ENCODE peak calls at places on chromosome 6, in nine cellular contexts. I, Z, U, Q, B, W, K, V and T are unnamed samples.

GRCh38 chr6:32255212-32256153 is 31.6 kb upstream of the NOTCH4 start:
- DNase-seq in I (peak), Z (peak), U (peak), Q (peak), B (peak), W (peak), K (peak), V (peak), T (peak)

GRCh38 chr6:156560476-156560875 is 216.7 kb upstream of the ARID1B start:
- DNase-seq in I (no peak), Z (no peak), U (no peak), Q (no peak), B (no peak), W (no peak), K (no peak), V (no peak), T (no peak)

GRCh38 chr6:67717281-67717680 is 917.8 kb upstream of the ADGRB3 start:
- DNase-seq in I (no peak), Z (no peak), U (no peak), Q (no peak), B (no peak), W (no peak), K (no peak), V (no peak), T (no peak)

GRCh38 chr6:169960531-169960890 is 209.1 kb downstream of the ERMARD start:
- DNase-seq in I (no peak), Z (no peak), U (no peak), Q (no peak), B (no peak), W (no peak), K (no peak), V (no peak), T (no peak)

GRCh38 chr6:31971279-31971992 is 502 bp downstream of the DXO start:
- DNase-seq in I (no peak), Z (no peak), U (no peak), Q (no peak), B (no peak), W (no peak), K (no peak), V (no peak), T (no peak)

GRCh38 chr6:145705561-145705960 is 29.8 kb downstream of the EPM2A start:
- DNase-seq in I (peak), Z (no peak), U (no peak), Q (no peak), B (peak), W (no peak), K (no peak), V (peak), T (peak)

GRCh38 chr6:5328800-5329199 is 67.5 kb downstream of the FARS2 start:
- DNase-seq in I (no peak), Z (no peak), U (no peak), Q (no peak), B (no peak), W (no peak), K (no peak), V (no peak), T (no peak)

GRCh38 chr6:2839195-2839981 is 2.3 kb downstream of the SERPINB1 start:
- DNase-seq in I (no peak), Z (no peak), U (no peak), Q (no peak), B (peak), W (no peak), K (peak), V (peak), T (peak)

GRCh38 chr6:125124250-125124777 is 29.3 kb upstream of the TPD52L1 start:
- DNase-seq in I (no peak), Z (no peak), U (no peak), Q (no peak), B (no peak), W (no peak), K (no peak), V (peak), T (no peak)

GRCh38 chr6:75882734-75883133 is 133.7 kb downstream of the MYO6 start:
- DNase-seq in I (peak), Z (no peak), U (no peak), Q (no peak), B (peak), W (no peak), K (no peak), V (peak), T (peak)

GRCh38 chr6:150140236-150140969 is 2.4 kb upstream of the PPP1R14C start:
- DNase-seq in I (no peak), Z (no peak), U (no peak), Q (no peak), B (no peak), W (no peak), K (no peak), V (no peak), T (no peak)

GRCh38 chr6:7108196-7108963 is 619 bp downstream of the RREB1 start:
- DNase-seq in I (peak), Z (peak), U (no peak), Q (peak), B (no peak), W (no peak), K (peak), V (peak), T (peak)

GRCh38 chr6:40436685-40437604 is 150.2 kb downstream of the LRFN2 start:
- DNase-seq in I (peak), Z (no peak), U (no peak), Q (no peak), B (no peak), W (no peak), K (no peak), V (peak), T (no peak)

GRCh38 chr6:7243188-7243942 is 69.6 kb downstream of the SSR1 start:
- DNase-seq in I (peak), Z (peak), U (no peak), Q (peak), B (no peak), W (no peak), K (peak), V (peak), T (peak)

GRCh38 chr6:151054304-151054703 is 185.5 kb upstream of the AKAP12 start:
- DNase-seq in I (no peak), Z (peak), U (no peak), Q (no peak), B (no peak), W (no peak), K (no peak), V (peak), T (no peak)

GRCh38 chr6:36697481-36697903 is at the start of gene RAB44:
- DNase-seq in I (no peak), Z (no peak), U (no peak), Q (no peak), B (no peak), W (no peak), K (no peak), V (no peak), T (no peak)

GRCh38 chr6:168537485-168537884 is 96.5 kb downstream of the SMOC2 start:
- DNase-seq in I (no peak), Z (no peak), U (no peak), Q (no peak), B (no peak), W (no peak), K (no peak), V (no peak), T (no peak)

GRCh38 chr6:119350202-119351004 is 842 bp upstream of the MAN1A1 start:
- DNase-seq in I (peak), Z (peak), U (no peak), Q (peak), B (peak), W (no peak), K (no peak), V (peak), T (peak)

GRCh38 chr6:50602191-50602810 is 111.0 kb upstream of the TFAP2D start:
- DNase-seq in I (peak), Z (peak), U (no peak), Q (no peak), B (peak), W (no peak), K (no peak), V (peak), T (no peak)

GRCh38 chr6:28525496-28526039 is at the start of gene GPX5:
- DNase-seq in I (no peak), Z (no peak), U (no peak), Q (no peak), B (no peak), W (no peak), K (no peak), V (peak), T (no peak)

GRCh38 chr6:149727793-149728498 is 10.0 kb upstream of the LATS1 start:
- DNase-seq in I (no peak), Z (no peak), U (no peak), Q (no peak), B (no peak), W (no peak), K (no peak), V (no peak), T (no peak)

GRCh38 chr6:167441653-167442644 is 117.1 kb downstream of the TTLL2 start:
- DNase-seq in I (no peak), Z (no peak), U (no peak), Q (no peak), B (no peak), W (no peak), K (no peak), V (no peak), T (no peak)

GRCh38 chr6:13865132-13865531 is 50.8 kb upstream of the MCUR1 start:
- DNase-seq in I (no peak), Z (no peak), U (no peak), Q (no peak), B (no peak), W (no peak), K (no peak), V (no peak), T (no peak)

GRCh38 chr6:141483561-141484061 is 649.1 kb upstream of the GJE1 start:
- DNase-seq in I (peak), Z (no peak), U (peak), Q (peak), B (peak), W (no peak), K (peak), V (peak), T (peak)

GRCh38 chr6:139124887-139125672 is 9.8 kb upstream of the HECA start:
- DNase-seq in I (peak), Z (peak), U (no peak), Q (peak), B (peak), W (no peak), K (peak), V (peak), T (peak)

GRCh38 chr6:157151989-157152388 is 171.3 kb downstream of the TMEM242 start:
- DNase-seq in I (no peak), Z (no peak), U (no peak), Q (no peak), B (peak), W (no peak), K (no peak), V (peak), T (peak)

GRCh38 chr6:2429460-2429859 is 184.1 kb upstream of the GMDS start:
- DNase-seq in I (no peak), Z (no peak), U (no peak), Q (no peak), B (no peak), W (no peak), K (no peak), V (no peak), T (no peak)

GRCh38 chr6:124956018-124956417 is 6.2 kb upstream of the RNF217 start:
- DNase-seq in I (no peak), Z (no peak), U (no peak), Q (no peak), B (no peak), W (no peak), K (no peak), V (no peak), T (no peak)